ENCODE peak calls at places on chromosomes 12 and 14, in seven cellular contexts. One of them, this sample, is unnamed.
A peak's percentile ranks its signal among the peaks of the same experiment; 100 is the strongest.

GRCh38 chr14:95185452-95186392 is 28.4 kb upstream of the DICER1 start:
- DNase-seq in cardiac muscle cell: peak; percentile 92
- DNase-seq in AG10803: peak; percentile 63
- DNase-seq in HFF-Myc: no peak
- DNase-seq in dorsolateral prefrontal cortex: no peak
- DNase-seq in uterus: peak; percentile 59
- DNase-seq in AG09319: no peak
- DNase-seq in this sample: no peak

GRCh38 chr14:103628221-103628683 is 759 bp upstream of the KLC1 start:
- DNase-seq in cardiac muscle cell: peak; percentile 76
- DNase-seq in AG10803: peak; percentile 79
- DNase-seq in HFF-Myc: no peak
- DNase-seq in dorsolateral prefrontal cortex: peak; percentile 67
- DNase-seq in uterus: peak; percentile 71
- DNase-seq in AG09319: peak; percentile 52
- DNase-seq in this sample: peak; percentile 41

GRCh38 chr14:54730156-54730961 is 163.4 kb downstream of the SAMD4A start:
- DNase-seq in cardiac muscle cell: peak; percentile 58
- DNase-seq in AG10803: peak; percentile 98
- DNase-seq in HFF-Myc: peak; percentile 96
- DNase-seq in dorsolateral prefrontal cortex: no peak
- DNase-seq in uterus: no peak
- DNase-seq in AG09319: peak; percentile 73
- DNase-seq in this sample: no peak

GRCh38 chr14:23641915-23642588 is 5.9 kb downstream of the DHRS2 start:
- DNase-seq in cardiac muscle cell: no peak
- DNase-seq in AG10803: no peak
- DNase-seq in HFF-Myc: no peak
- DNase-seq in dorsolateral prefrontal cortex: no peak
- DNase-seq in uterus: no peak
- DNase-seq in AG09319: no peak
- DNase-seq in this sample: no peak

GRCh38 chr12:52205584-52206308 is 13.9 kb upstream of the KRT80 start:
- DNase-seq in cardiac muscle cell: no peak
- DNase-seq in AG10803: no peak
- DNase-seq in HFF-Myc: no peak
- DNase-seq in dorsolateral prefrontal cortex: peak; percentile 29
- DNase-seq in uterus: no peak
- DNase-seq in AG09319: no peak
- DNase-seq in this sample: no peak

GRCh38 chr12:20044836-20045235 is 323.5 kb upstream of the PDE3A start:
- DNase-seq in cardiac muscle cell: peak; percentile 62
- DNase-seq in AG10803: peak; percentile 50
- DNase-seq in HFF-Myc: no peak
- DNase-seq in dorsolateral prefrontal cortex: no peak
- DNase-seq in uterus: no peak
- DNase-seq in AG09319: no peak
- DNase-seq in this sample: no peak

GRCh38 chr12:116406529-116406928 is 129.0 kb upstream of the MED13L start:
- DNase-seq in cardiac muscle cell: peak; percentile 90
- DNase-seq in AG10803: peak; percentile 94
- DNase-seq in HFF-Myc: peak; percentile 59
- DNase-seq in dorsolateral prefrontal cortex: no peak
- DNase-seq in uterus: peak; percentile 90
- DNase-seq in AG09319: peak; percentile 68
- DNase-seq in this sample: no peak

GRCh38 chr12:67442347-67442841 is 173.2 kb downstream of the CAND1 start:
- DNase-seq in cardiac muscle cell: no peak
- DNase-seq in AG10803: no peak
- DNase-seq in HFF-Myc: no peak
- DNase-seq in dorsolateral prefrontal cortex: no peak
- DNase-seq in uterus: peak; percentile 18
- DNase-seq in AG09319: no peak
- DNase-seq in this sample: no peak

GRCh38 chr12:63843613-63844390 is 698 bp upstream of the SRGAP1 start:
- DNase-seq in cardiac muscle cell: peak; percentile 99
- DNase-seq in AG10803: peak; percentile 96
- DNase-seq in HFF-Myc: peak; percentile 75
- DNase-seq in dorsolateral prefrontal cortex: peak; percentile 92
- DNase-seq in uterus: peak; percentile 94
- DNase-seq in AG09319: peak; percentile 94
- DNase-seq in this sample: peak; percentile 90

GRCh38 chr12:120936197-120936596 is 32.0 kb upstream of the SPPL3 start:
- DNase-seq in cardiac muscle cell: no peak
- DNase-seq in AG10803: no peak
- DNase-seq in HFF-Myc: no peak
- DNase-seq in dorsolateral prefrontal cortex: no peak
- DNase-seq in uterus: no peak
- DNase-seq in AG09319: no peak
- DNase-seq in this sample: no peak

GRCh38 chr12:106131671-106132070 is 7.1 kb downstream of the NUAK1 start:
- DNase-seq in cardiac muscle cell: peak; percentile 52
- DNase-seq in AG10803: peak; percentile 89
- DNase-seq in HFF-Myc: no peak
- DNase-seq in dorsolateral prefrontal cortex: no peak
- DNase-seq in uterus: peak; percentile 45
- DNase-seq in AG09319: no peak
- DNase-seq in this sample: no peak

GRCh38 chr12:95672166-95672565 is 118.4 kb downstream of the NTN4 start:
- DNase-seq in cardiac muscle cell: no peak
- DNase-seq in AG10803: no peak
- DNase-seq in HFF-Myc: no peak
- DNase-seq in dorsolateral prefrontal cortex: no peak
- DNase-seq in uterus: no peak
- DNase-seq in AG09319: no peak
- DNase-seq in this sample: no peak

GRCh38 chr12:60577607-60578006 is 981.8 kb downstream of the SLC16A7 start:
- DNase-seq in cardiac muscle cell: no peak
- DNase-seq in AG10803: no peak
- DNase-seq in HFF-Myc: no peak
- DNase-seq in dorsolateral prefrontal cortex: no peak
- DNase-seq in uterus: no peak
- DNase-seq in AG09319: no peak
- DNase-seq in this sample: no peak

GRCh38 chr12:130633771-130634170 is 82.3 kb downstream of the RIMBP2 start:
- DNase-seq in cardiac muscle cell: no peak
- DNase-seq in AG10803: no peak
- DNase-seq in HFF-Myc: no peak
- DNase-seq in dorsolateral prefrontal cortex: peak; percentile 68
- DNase-seq in uterus: no peak
- DNase-seq in AG09319: no peak
- DNase-seq in this sample: no peak

GRCh38 chr12:11705010-11705409 is 55.5 kb downstream of the ETV6 start:
- DNase-seq in cardiac muscle cell: peak; percentile 82
- DNase-seq in AG10803: peak; percentile 90
- DNase-seq in HFF-Myc: no peak
- DNase-seq in dorsolateral prefrontal cortex: no peak
- DNase-seq in uterus: no peak
- DNase-seq in AG09319: peak; percentile 69
- DNase-seq in this sample: no peak

GRCh38 chr14:75422169-75422568 is 5.7 kb upstream of the JDP2 start:
- DNase-seq in cardiac muscle cell: no peak
- DNase-seq in AG10803: peak; percentile 67
- DNase-seq in HFF-Myc: no peak
- DNase-seq in dorsolateral prefrontal cortex: no peak
- DNase-seq in uterus: no peak
- DNase-seq in AG09319: no peak
- DNase-seq in this sample: no peak

GRCh38 chr12:70840966-70841365 is 79.6 kb downstream of the PTPRR start:
- DNase-seq in cardiac muscle cell: no peak
- DNase-seq in AG10803: peak; percentile 11
- DNase-seq in HFF-Myc: no peak
- DNase-seq in dorsolateral prefrontal cortex: no peak
- DNase-seq in uterus: no peak
- DNase-seq in AG09319: no peak
- DNase-seq in this sample: no peak
- TF ChIP-seq CTCF in cardiac muscle cell: no peak
- TF ChIP-seq CTCF in AG10803: no peak
- TF ChIP-seq CTCF in HFF-Myc: no peak
- TF ChIP-seq CTCF in dorsolateral prefrontal cortex: no peak
- TF ChIP-seq CTCF in uterus: no peak
- TF ChIP-seq CTCF in AG09319: no peak
- TF ChIP-seq CTCF in this sample: no peak

GRCh38 chr14:104870368-104871144 is 5.5 kb downstream of the CEP170B start:
- DNase-seq in cardiac muscle cell: no peak
- DNase-seq in AG10803: no peak
- DNase-seq in HFF-Myc: no peak
- DNase-seq in dorsolateral prefrontal cortex: no peak
- DNase-seq in uterus: peak; percentile 15
- DNase-seq in AG09319: no peak
- DNase-seq in this sample: peak; percentile 38
- TF ChIP-seq CTCF in cardiac muscle cell: peak; percentile 34
- TF ChIP-seq CTCF in AG10803: peak; percentile 16
- TF ChIP-seq CTCF in HFF-Myc: peak; percentile 47
- TF ChIP-seq CTCF in dorsolateral prefrontal cortex: no peak
- TF ChIP-seq CTCF in uterus: no peak
- TF ChIP-seq CTCF in AG09319: peak; percentile 27
- TF ChIP-seq CTCF in this sample: peak; percentile 53

GRCh38 chr14:48075487-48075886 is 400.1 kb upstream of the MDGA2 start:
- DNase-seq in cardiac muscle cell: no peak
- DNase-seq in AG10803: no peak
- DNase-seq in HFF-Myc: no peak
- DNase-seq in dorsolateral prefrontal cortex: no peak
- DNase-seq in uterus: no peak
- DNase-seq in AG09319: no peak
- DNase-seq in this sample: no peak
- TF ChIP-seq CTCF in cardiac muscle cell: no peak
- TF ChIP-seq CTCF in AG10803: no peak
- TF ChIP-seq CTCF in HFF-Myc: no peak
- TF ChIP-seq CTCF in dorsolateral prefrontal cortex: no peak
- TF ChIP-seq CTCF in uterus: no peak
- TF ChIP-seq CTCF in AG09319: no peak
- TF ChIP-seq CTCF in this sample: no peak

DNA sequence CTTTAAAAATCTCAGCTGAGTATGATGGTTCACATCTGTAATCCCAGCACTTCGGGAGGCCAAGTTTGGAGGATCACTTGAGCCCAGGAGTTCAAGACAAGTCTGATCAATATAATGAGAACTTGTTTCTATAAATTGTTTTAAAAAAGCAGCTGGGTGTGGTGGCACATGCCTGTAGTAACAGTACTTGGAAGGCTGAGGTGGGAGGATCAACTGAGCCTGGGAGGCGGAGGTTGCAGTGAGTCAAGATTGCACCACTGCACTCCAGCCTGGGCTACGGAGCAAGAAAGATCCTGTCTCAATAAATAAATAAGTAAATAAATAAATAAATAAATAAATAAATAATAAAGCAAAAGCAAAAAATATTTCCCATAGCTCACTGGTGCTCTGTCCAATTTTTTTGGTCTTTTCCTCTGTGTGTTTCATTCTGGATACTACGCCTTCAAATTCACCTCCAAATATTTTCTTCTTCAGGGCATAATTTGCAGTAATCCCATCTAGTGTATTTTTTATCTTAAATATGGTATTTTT is 32.7 kb upstream of the SNX6 start:
- DNase-seq in cardiac muscle cell: peak; percentile 27
- DNase-seq in AG10803: no peak
- DNase-seq in HFF-Myc: no peak
- DNase-seq in dorsolateral prefrontal cortex: no peak
- DNase-seq in uterus: no peak
- DNase-seq in AG09319: no peak
- DNase-seq in this sample: no peak
- TF ChIP-seq CTCF in cardiac muscle cell: no peak
- TF ChIP-seq CTCF in AG10803: no peak
- TF ChIP-seq CTCF in HFF-Myc: no peak
- TF ChIP-seq CTCF in dorsolateral prefrontal cortex: no peak
- TF ChIP-seq CTCF in uterus: no peak
- TF ChIP-seq CTCF in AG09319: no peak
- TF ChIP-seq CTCF in this sample: no peak